ENCODE peak calls at places on chromosome 2, in six cellular contexts. B, X, I, U, V and Y are unnamed samples. For H3K36me3, the result is how much of the 10 kb centered on the place peaks cover.

GRCh38 chr2:181235683-181236459 is 221.3 kb upstream of the ITGA4 start:
- DNase-seq in B (no peak), X (no peak), I (no peak), U (no peak), V (no peak), Y (no peak)

GRCh38 chr2:85066874-85067351 is 66.3 kb upstream of the TCF7L1 start:
- DNase-seq in B (peak), X (peak), I (peak), U (no peak), V (peak), Y (peak)

GRCh38 chr2:23523651-23524260 is 138.8 kb downstream of the KLHL29 start:
- DNase-seq in B (peak), X (peak), I (no peak), U (no peak), V (peak), Y (no peak)

GRCh38 chr2:160301420-160301819 is 101.3 kb upstream of the ITGB6 start:
- DNase-seq in B (no peak), X (no peak), I (no peak), U (no peak), V (no peak), Y (no peak)

GRCh38 chr2:79432731-79433146 is 80.1 kb upstream of the CTNNA2 start:
- DNase-seq in B (peak), X (no peak), I (peak), U (no peak), V (no peak), Y (no peak)

GRCh38 chr2:109690822-109691541 is 76.8 kb downstream of the SOWAHC start:
- DNase-seq in B (peak), X (peak), I (peak), U (no peak), V (peak), Y (no peak)

GRCh38 chr2:18187214-18187613 is 308.7 kb downstream of the KCNS3 start:
- DNase-seq in B (no peak), X (no peak), I (no peak), U (no peak), V (no peak), Y (no peak)

GRCh38 chr2:24871852-24872323 is 48.1 kb downstream of the ADCY3 start:
- DNase-seq in B (no peak), X (no peak), I (no peak), U (no peak), V (peak), Y (no peak)

GRCh38 chr2:30662268-30663131 is 144.7 kb downstream of the CAPN13 start:
- DNase-seq in B (no peak), X (no peak), I (no peak), U (no peak), V (no peak), Y (peak)

DNA sequence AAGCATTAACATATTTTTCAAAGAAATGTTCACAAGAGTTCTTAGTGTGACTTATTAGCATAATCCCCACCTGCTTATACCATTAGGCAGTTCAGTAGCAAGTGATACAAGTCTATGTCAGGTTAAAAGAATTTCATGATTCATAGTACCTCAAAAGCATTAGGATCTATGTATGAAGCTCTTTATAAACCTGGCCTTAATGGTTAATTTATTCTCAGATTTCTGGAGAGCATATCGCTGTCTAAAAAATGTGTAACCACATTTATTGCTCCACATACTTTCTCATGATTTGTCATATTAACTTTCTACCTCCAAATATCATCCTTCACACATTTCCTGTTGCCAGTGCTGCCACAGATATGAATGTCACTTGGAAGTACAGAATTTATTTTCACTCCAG is 332.8 kb upstream of the MAP2 start:
- DNase-seq in B (no peak), X (no peak), I (no peak), U (no peak), V (no peak), Y (no peak)
- H3K4me3 ChIP-seq in B (no peak), X (no peak), I (no peak), U (no peak), V (no peak), Y (no peak)

GRCh38 chr2:177557794-177558193 is 165.2 kb downstream of the AGPS start:
- DNase-seq in B (no peak), X (no peak), I (no peak), U (no peak), V (no peak), Y (no peak)

GRCh38 chr2:177553176-177553909 is 160.8 kb downstream of the AGPS start:
- DNase-seq in B (no peak), X (no peak), I (no peak), U (no peak), V (no peak), Y (no peak)

GRCh38 chr2:177554365-177554764 is 161.8 kb downstream of the AGPS start:
- DNase-seq in B (no peak), X (no peak), I (no peak), U (no peak), V (no peak), Y (no peak)

GRCh38 chr2:177559638-177560037 is 167.1 kb downstream of the AGPS start:
- DNase-seq in B (no peak), X (no peak), I (no peak), U (no peak), V (no peak), Y (no peak)

DNA sequence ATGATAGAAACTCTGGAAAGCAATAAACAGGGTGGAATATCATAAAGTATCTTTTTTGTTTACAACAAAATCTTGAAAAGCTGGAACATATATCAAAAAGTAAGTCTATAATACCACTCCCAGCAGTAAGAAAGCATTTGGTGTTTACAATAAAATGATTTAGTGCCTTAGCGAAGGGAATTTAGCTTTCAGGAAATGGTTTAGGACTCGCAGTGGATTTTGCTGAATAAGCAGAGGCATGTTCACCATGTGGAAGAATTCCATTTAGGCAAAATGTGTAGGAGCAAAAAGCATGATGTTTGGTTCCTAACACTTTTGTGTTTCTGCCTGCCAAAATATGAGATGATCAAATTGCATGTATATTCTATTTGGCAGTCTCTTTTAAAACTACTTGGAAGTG is 163.6 kb downstream of the AGPS start:
- DNase-seq in B (no peak), X (no peak), I (no peak), U (no peak), V (no peak), Y (no peak)
- H3K27ac ChIP-seq in B (no peak), X (no peak), I (no peak), U (no peak), V (no peak), Y (no peak)

DNA sequence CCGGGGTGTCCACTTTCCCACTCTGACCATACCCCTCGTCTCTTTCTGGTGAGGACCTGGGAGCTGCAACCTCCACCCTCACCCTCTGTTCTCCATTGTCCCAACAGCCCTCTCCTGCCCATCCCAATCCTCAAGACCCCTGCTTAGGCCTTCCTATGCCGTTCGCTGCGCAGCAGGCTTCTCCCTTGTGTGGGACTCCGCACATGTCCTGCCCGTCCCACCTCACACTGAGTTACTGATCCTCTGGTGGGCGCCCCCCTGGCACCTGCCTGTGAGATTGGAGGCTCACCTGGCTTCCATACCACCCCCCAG is 119.5 kb upstream of the SNTG2 start:
- DNase-seq in B (no peak), X (no peak), I (no peak), U (no peak), V (no peak), Y (no peak)
- H3K36me3 ChIP-seq in B (under half), X (under half), I (under half), U (under half), V (under half), Y (under half)

DNA sequence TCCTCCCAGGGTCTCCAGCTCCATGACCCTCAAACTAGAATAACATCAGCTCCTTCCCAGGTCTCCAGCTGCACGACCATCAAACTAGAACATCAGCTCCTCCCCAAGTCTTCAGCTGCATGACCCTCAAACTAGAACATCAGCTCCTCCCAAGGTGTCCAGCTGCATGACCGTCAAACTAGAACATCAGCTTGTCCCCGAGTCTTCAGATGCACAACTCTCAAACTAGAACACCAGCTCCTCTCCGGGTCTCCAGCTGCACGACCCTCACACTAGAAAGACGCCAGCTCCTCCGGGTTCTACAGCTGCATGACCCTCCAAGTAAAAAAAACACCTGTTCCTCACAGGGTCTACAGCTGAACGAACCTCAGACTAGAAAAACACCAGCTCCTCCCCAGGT is 312.9 kb upstream of the TFPI start:
- DNase-seq in B (no peak), X (no peak), I (no peak), U (no peak), V (no peak), Y (no peak)
- H3K4me3 ChIP-seq in B (no peak), X (no peak), I (no peak), U (no peak), V (no peak), Y (no peak)

GRCh38 chr2:233964581-233964980 is 47.4 kb downstream of the TRPM8 start:
- DNase-seq in B (no peak), X (no peak), I (no peak), U (no peak), V (no peak), Y (no peak)
- H3K27ac ChIP-seq in B (no peak), X (no peak), I (no peak), U (no peak), V (no peak), Y (no peak)